ENCODE peak calls at places on chromosomes 12 and 14, in four cellular contexts. One of them, this sample, is unnamed.
A peak's percentile ranks its signal among the peaks of the same experiment; 100 is the strongest.

GRCh38 chr14:70721542-70721941 is 79.8 kb downstream of the TTC9 start:
- DNase-seq in CD8-positive, alpha-beta memory T cell: no peak
- DNase-seq in H7: no peak
- DNase-seq in cardiac muscle cell: no peak
- DNase-seq in this sample: no peak

GRCh38 chr12:47067176-47067575 is 12.2 kb upstream of the PCED1B start:
- DNase-seq in CD8-positive, alpha-beta memory T cell: no peak
- DNase-seq in H7: no peak
- DNase-seq in cardiac muscle cell: no peak
- DNase-seq in this sample: no peak

GRCh38 chr12:113961921-113962710 is 4.0 kb downstream of the RBM19 start:
- DNase-seq in H7: no peak
- DNase-seq in CD8-positive, alpha-beta memory T cell: no peak
- DNase-seq in cardiac muscle cell: no peak
- DNase-seq in this sample: no peak

GRCh38 chr12:27592548-27592947 is 68.5 kb downstream of the PPFIBP1 start:
- DNase-seq in cardiac muscle cell: no peak
- DNase-seq in CD8-positive, alpha-beta memory T cell: no peak
- DNase-seq in H7: no peak
- DNase-seq in this sample: no peak

GRCh38 chr12:39972119-39972518 is 133.8 kb downstream of the SLC2A13 start:
- DNase-seq in cardiac muscle cell: no peak
- DNase-seq in H7: no peak
- DNase-seq in CD8-positive, alpha-beta memory T cell: no peak
- DNase-seq in this sample: no peak

GRCh38 chr12:45587042-45587441 is 142.5 kb upstream of the ARID2 start:
- DNase-seq in cardiac muscle cell: no peak
- DNase-seq in CD8-positive, alpha-beta memory T cell: no peak
- DNase-seq in H7: no peak
- DNase-seq in this sample: no peak

GRCh38 chr12:88810806-88811205 is 230.5 kb upstream of the KITLG start:
- DNase-seq in cardiac muscle cell: no peak
- DNase-seq in H7: no peak
- DNase-seq in CD8-positive, alpha-beta memory T cell: no peak
- DNase-seq in this sample: no peak

GRCh38 chr12:11762723-11763326 is 113.4 kb downstream of the ETV6 start:
- DNase-seq in CD8-positive, alpha-beta memory T cell: no peak
- DNase-seq in cardiac muscle cell: no peak
- DNase-seq in H7: no peak
- DNase-seq in this sample: no peak

GRCh38 chr14:22265319-22266140 is 323.5 kb downstream of the DAD1 start:
- DNase-seq in cardiac muscle cell: no peak
- DNase-seq in H7: peak; percentile 15
- DNase-seq in CD8-positive, alpha-beta memory T cell: peak; percentile 5
- DNase-seq in this sample: no peak

GRCh38 chr12:2641209-2641608 is 153.6 kb upstream of the FKBP4 start:
- DNase-seq in cardiac muscle cell: no peak
- DNase-seq in CD8-positive, alpha-beta memory T cell: no peak
- DNase-seq in H7: peak; percentile 84
- DNase-seq in this sample: peak; percentile 53

GRCh38 chr12:113762155-113762848 is 203.8 kb downstream of the RBM19 start:
- DNase-seq in cardiac muscle cell: no peak
- DNase-seq in CD8-positive, alpha-beta memory T cell: no peak
- DNase-seq in H7: peak; percentile 73
- DNase-seq in this sample: peak; percentile 57

GRCh38 chr14:102868956-102869531 is 53.4 kb upstream of the AMN start:
- DNase-seq in H7: no peak
- DNase-seq in CD8-positive, alpha-beta memory T cell: no peak
- DNase-seq in cardiac muscle cell: no peak
- DNase-seq in this sample: no peak

GRCh38 chr12:25592725-25593495 is 39.8 kb upstream of the LMNTD1 start:
- DNase-seq in H7: no peak
- DNase-seq in CD8-positive, alpha-beta memory T cell: no peak
- DNase-seq in cardiac muscle cell: no peak
- DNase-seq in this sample: no peak

GRCh38 chr12:115403253-115403652 is 719.3 kb upstream of the TBX3 start:
- DNase-seq in cardiac muscle cell: no peak
- DNase-seq in CD8-positive, alpha-beta memory T cell: no peak
- DNase-seq in H7: no peak
- DNase-seq in this sample: no peak

GRCh38 chr12:50825372-50825838 is 17.3 kb upstream of the TMPRSS12 start:
- DNase-seq in H7: no peak
- DNase-seq in CD8-positive, alpha-beta memory T cell: peak; percentile 63
- DNase-seq in cardiac muscle cell: peak; percentile 52
- DNase-seq in this sample: no peak

GRCh38 chr12:96571101-96571862 is 81.9 kb downstream of the CFAP54 start:
- DNase-seq in H7: no peak
- DNase-seq in cardiac muscle cell: no peak
- DNase-seq in CD8-positive, alpha-beta memory T cell: no peak
- DNase-seq in this sample: no peak

GRCh38 chr12:230925-231671 is 17.1 kb upstream of the SLC6A12 start:
- DNase-seq in H7: peak; percentile 60
- DNase-seq in CD8-positive, alpha-beta memory T cell: no peak
- DNase-seq in cardiac muscle cell: no peak
- DNase-seq in this sample: no peak

GRCh38 chr14:39581474-39581873 is 149.2 kb upstream of the FBXO33 start:
- DNase-seq in cardiac muscle cell: no peak
- DNase-seq in H7: no peak
- DNase-seq in CD8-positive, alpha-beta memory T cell: no peak
- DNase-seq in this sample: no peak

GRCh38 chr12:95412826-95413311 is 61.1 kb upstream of the METAP2 start:
- DNase-seq in cardiac muscle cell: no peak
- DNase-seq in H7: no peak
- DNase-seq in CD8-positive, alpha-beta memory T cell: no peak
- DNase-seq in this sample: no peak

GRCh38 chr14:60164404-60164716 is 838 bp downstream of the DHRS7 start:
- DNase-seq in CD8-positive, alpha-beta memory T cell: no peak
- DNase-seq in H7: no peak
- DNase-seq in cardiac muscle cell: no peak
- DNase-seq in this sample: no peak

GRCh38 chr12:95918194-95918993 is 24.0 kb downstream of the CCDC38 start:
- DNase-seq in CD8-positive, alpha-beta memory T cell: peak; percentile 53
- DNase-seq in H7: peak; percentile 65
- DNase-seq in cardiac muscle cell: peak; percentile 67
- DNase-seq in this sample: peak; percentile 54

GRCh38 chr14:100875126-100875525 is 28.4 kb downstream of the RTL1 start:
- DNase-seq in CD8-positive, alpha-beta memory T cell: no peak
- DNase-seq in H7: no peak
- DNase-seq in cardiac muscle cell: no peak
- DNase-seq in this sample: no peak

GRCh38 chr12:5262450-5262849 is 169.5 kb upstream of the NTF3 start:
- DNase-seq in CD8-positive, alpha-beta memory T cell: no peak
- DNase-seq in H7: no peak
- DNase-seq in cardiac muscle cell: no peak
- DNase-seq in this sample: no peak

GRCh38 chr14:91127411-91127810 is 13.5 kb downstream of the DGLUCY start:
- DNase-seq in H7: no peak
- DNase-seq in cardiac muscle cell: no peak
- DNase-seq in CD8-positive, alpha-beta memory T cell: no peak
- DNase-seq in this sample: no peak

GRCh38 chr12:122870867-122871664 is 24.9 kb downstream of the VPS37B start:
- DNase-seq in H7: no peak
- DNase-seq in CD8-positive, alpha-beta memory T cell: no peak
- DNase-seq in cardiac muscle cell: no peak
- DNase-seq in this sample: no peak

GRCh38 chr12:130425698-130426245 is 88.1 kb downstream of the PIWIL1 start:
- DNase-seq in CD8-positive, alpha-beta memory T cell: no peak
- DNase-seq in cardiac muscle cell: no peak
- DNase-seq in H7: peak; percentile 29
- DNase-seq in this sample: no peak

GRCh38 chr12:116551619-116551951 is 7.6 kb upstream of the MAP1LC3B2 start:
- DNase-seq in H7: no peak
- DNase-seq in cardiac muscle cell: no peak
- DNase-seq in CD8-positive, alpha-beta memory T cell: no peak
- DNase-seq in this sample: no peak

GRCh38 chr12:129696952-129697351 is 206.9 kb downstream of the TMEM132D start:
- DNase-seq in cardiac muscle cell: no peak
- DNase-seq in H7: no peak
- DNase-seq in CD8-positive, alpha-beta memory T cell: no peak
- DNase-seq in this sample: no peak

GRCh38 chr14:36091096-36091495 is 85.4 kb downstream of the PTCSC3 start:
- DNase-seq in cardiac muscle cell: no peak
- DNase-seq in CD8-positive, alpha-beta memory T cell: no peak
- DNase-seq in H7: no peak
- DNase-seq in this sample: no peak

GRCh38 chr14:50835280-50835679 is 4.3 kb upstream of the NIN start:
- DNase-seq in cardiac muscle cell: no peak
- DNase-seq in H7: no peak
- DNase-seq in CD8-positive, alpha-beta memory T cell: peak; percentile 54
- DNase-seq in this sample: no peak

GRCh38 chr12:62600038-62600437 is 133.4 kb downstream of the MON2 start:
- DNase-seq in cardiac muscle cell: no peak
- DNase-seq in CD8-positive, alpha-beta memory T cell: no peak
- DNase-seq in H7: no peak
- DNase-seq in this sample: peak; percentile 52
- H3K4me3 ChIP-seq in cardiac muscle cell: no peak overlapping the region
- H3K4me3 ChIP-seq in CD8-positive, alpha-beta memory T cell: no peak overlapping the region
- H3K4me3 ChIP-seq in H7: no peak overlapping the region
- H3K4me3 ChIP-seq in this sample: no peak overlapping the region

GRCh38 chr14:72578514-72578913 is 315.4 kb downstream of the DPF3 start:
- DNase-seq in H7: no peak
- DNase-seq in CD8-positive, alpha-beta memory T cell: no peak
- DNase-seq in cardiac muscle cell: no peak
- DNase-seq in this sample: no peak

GRCh38 chr14:72574687-72575086 is 319.2 kb downstream of the DPF3 start:
- DNase-seq in H7: no peak
- DNase-seq in CD8-positive, alpha-beta memory T cell: no peak
- DNase-seq in cardiac muscle cell: no peak
- DNase-seq in this sample: no peak

GRCh38 chr14:72577521-72577920 is 316.4 kb downstream of the DPF3 start:
- DNase-seq in H7: no peak
- DNase-seq in CD8-positive, alpha-beta memory T cell: no peak
- DNase-seq in cardiac muscle cell: no peak
- DNase-seq in this sample: no peak

GRCh38 chr14:72573725-72574426 is 320.0 kb downstream of the DPF3 start:
- DNase-seq in cardiac muscle cell: no peak
- DNase-seq in CD8-positive, alpha-beta memory T cell: no peak
- DNase-seq in H7: no peak
- DNase-seq in this sample: no peak

GRCh38 chr14:72576258-72576657 is 317.6 kb downstream of the DPF3 start:
- DNase-seq in H7: no peak
- DNase-seq in cardiac muscle cell: no peak
- DNase-seq in CD8-positive, alpha-beta memory T cell: no peak
- DNase-seq in this sample: no peak
- H3K27me3 ChIP-seq in H7: no peaks in the 10 kb centered on the region
- H3K27me3 ChIP-seq in cardiac muscle cell: no peaks in the 10 kb centered on the region
- H3K27me3 ChIP-seq in CD8-positive, alpha-beta memory T cell: no peaks in the 10 kb centered on the region
- H3K27me3 ChIP-seq in this sample: peaks cover 10% of the 10 kb centered on the region

GRCh38 chr12:75260316-75260715 is 50.7 kb upstream of the KCNC2 start:
- DNase-seq in CD8-positive, alpha-beta memory T cell: no peak
- DNase-seq in cardiac muscle cell: no peak
- DNase-seq in H7: no peak
- DNase-seq in this sample: peak; percentile 14

GRCh38 chr12:75259170-75259569 is 49.5 kb upstream of the KCNC2 start:
- DNase-seq in cardiac muscle cell: no peak
- DNase-seq in H7: peak; percentile 2
- DNase-seq in CD8-positive, alpha-beta memory T cell: no peak
- DNase-seq in this sample: peak; percentile 35

GRCh38 chr12:75257510-75257909 is 47.9 kb upstream of the KCNC2 start:
- DNase-seq in cardiac muscle cell: no peak
- DNase-seq in H7: no peak
- DNase-seq in CD8-positive, alpha-beta memory T cell: peak; percentile 20
- DNase-seq in this sample: no peak
- H3K4me3 ChIP-seq in cardiac muscle cell: no peak overlapping the region
- H3K4me3 ChIP-seq in H7: no peak overlapping the region
- H3K4me3 ChIP-seq in CD8-positive, alpha-beta memory T cell: no peak overlapping the region
- H3K4me3 ChIP-seq in this sample: no peak overlapping the region

GRCh38 chr14:99268776-99269510 is 3.1 kb downstream of the BCL11B start:
- DNase-seq in CD8-positive, alpha-beta memory T cell: peak; percentile 51
- DNase-seq in cardiac muscle cell: no peak
- DNase-seq in H7: peak; percentile 64
- DNase-seq in this sample: peak; percentile 26
- H3K27me3 ChIP-seq in CD8-positive, alpha-beta memory T cell: no peaks in the 10 kb centered on the region
- H3K27me3 ChIP-seq in cardiac muscle cell: peaks cover 61% of the 10 kb centered on the region
- H3K27me3 ChIP-seq in H7: peaks cover 15% of the 10 kb centered on the region
- H3K27me3 ChIP-seq in this sample: peaks cover 2% of the 10 kb centered on the region

This sample was measured in HAP-1.